ENCODE peak calls at places on chromosomes 6 and 20, in six cellular contexts. R is IMR-90, W is astrocyte, U is DND-41, F is neural progenitor cell, B is GM12878. I is an unnamed sample.

GRCh38 chr6:88823998-88824397 is 139.4 kb downstream of the RNGTT start:
- DNase-seq in R (peak), W (peak), U (no peak), F (no peak), B (no peak), I (peak)

GRCh38 chr6:112188906-112189305 is 65.5 kb downstream of the LAMA4 start:
- DNase-seq in R (peak), W (peak), U (no peak), F (no peak), B (no peak), I (no peak)

GRCh38 chr6:98641929-98642328 is 192.4 kb upstream of the POU3F2 start:
- DNase-seq in R (no peak), W (peak), U (no peak), F (peak), B (no peak), I (peak)

GRCh38 chr6:28160233-28160632 is 18.6 kb downstream of the ZKSCAN8 start:
- DNase-seq in R (no peak), W (no peak), U (no peak), F (no peak), B (no peak), I (no peak)

GRCh38 chr6:130900913-130901312 is 73.7 kb downstream of the SMLR1 start:
- DNase-seq in R (peak), W (peak), U (no peak), F (no peak), B (no peak), I (peak)

GRCh38 chr6:167501831-167502385 is 177.0 kb downstream of the TTLL2 start:
- DNase-seq in R (no peak), W (no peak), U (no peak), F (peak), B (no peak), I (no peak)

GRCh38 chr20:58870293-58871014 is 17.9 kb downstream of the GNAS start:
- DNase-seq in R (peak), W (no peak), U (peak), F (peak), B (no peak), I (peak)

GRCh38 chr6:23081701-23082100 is 512.3 kb downstream of the HDGFL1 start:
- DNase-seq in R (no peak), W (no peak), U (no peak), F (peak), B (no peak), I (no peak)

GRCh38 chr6:159151266-159151855 is 17.8 kb upstream of the FNDC1 start:
- DNase-seq in R (peak), W (no peak), U (peak), F (peak), B (no peak), I (peak)

GRCh38 chr6:135088818-135089809 is 34.5 kb upstream of the HBS1L start:
- DNase-seq in R (peak), W (peak), U (peak), F (peak), B (peak), I (peak)

DNA sequence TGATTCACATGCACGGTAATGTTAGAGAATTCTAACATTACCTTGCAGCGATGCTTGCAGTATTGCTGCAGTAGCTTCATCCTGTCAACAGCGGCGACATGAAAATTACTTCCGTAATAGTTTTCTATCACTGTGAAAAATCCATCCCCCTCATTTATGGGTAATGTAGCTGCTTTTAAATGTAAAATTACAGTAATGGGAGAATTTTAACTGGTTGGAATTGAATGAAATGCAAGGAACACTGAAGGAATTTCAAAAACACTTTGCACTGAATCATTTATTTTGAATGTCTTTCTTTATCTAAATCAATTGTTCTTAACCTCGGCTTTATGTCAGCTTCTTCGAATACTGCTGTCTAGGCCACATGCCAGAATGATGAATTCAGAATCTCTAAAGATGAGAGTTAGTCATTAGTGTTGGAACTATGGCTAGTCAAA is 102.4 kb upstream of the HIVEP1 start:
- DNase-seq in R (peak), W (peak), U (no peak), F (no peak), B (no peak), I (peak)
- H2AFZ ChIP-seq in R (no peak), W (no peak), U (no peak), F (no peak), B (no peak), I (no peak)

GRCh38 chr20:57435105-57435497 is 43.9 kb downstream of the RBM38 start:
- DNase-seq in R (no peak), W (no peak), U (no peak), F (no peak), B (no peak), I (no peak)

GRCh38 chr20:57432874-57433491 is 41.8 kb downstream of the RBM38 start:
- DNase-seq in R (no peak), W (no peak), U (peak), F (no peak), B (peak), I (peak)

GRCh38 chr20:57435498-57436222 is 44.5 kb downstream of the RBM38 start:
- DNase-seq in R (no peak), W (peak), U (peak), F (peak), B (no peak), I (peak)

GRCh38 chr20:57433658-57434389 is 42.6 kb downstream of the RBM38 start:
- DNase-seq in R (no peak), W (no peak), U (no peak), F (no peak), B (no peak), I (no peak)

GRCh38 chr20:57434390-57434700 is 43.1 kb downstream of the RBM38 start:
- DNase-seq in R (no peak), W (no peak), U (peak), F (peak), B (no peak), I (no peak)
- TF ChIP-seq CTCF in R (no peak), W (no peak), U (peak), F (peak), B (peak), I (peak)

GRCh38 chr6:34386316-34387137 is 5.9 kb downstream of the NUDT3 start:
- DNase-seq in R (peak), W (peak), U (no peak), F (no peak), B (no peak), I (peak)
- H3K4me3 ChIP-seq in R (no peak), W (no peak), U (no peak), F (no peak), B (no peak), I (no peak)

GRCh38 chr6:30100154-30100553 is 12.7 kb downstream of the TRIM31 start:
- DNase-seq in R (no peak), W (no peak), U (no peak), F (no peak), B (no peak), I (no peak)
- H2AFZ ChIP-seq in R (no peak), W (no peak), U (no peak), F (no peak), B (no peak), I (peak)

GRCh38 chr20:3778976-3779375 is 2.3 kb downstream of the SPEF1 start:
- DNase-seq in R (no peak), W (no peak), U (no peak), F (no peak), B (no peak), I (no peak)

GRCh38 chr20:3783516-3784225 is 2.4 kb upstream of the SPEF1 start:
- DNase-seq in R (no peak), W (no peak), U (no peak), F (no peak), B (no peak), I (no peak)

GRCh38 chr20:3783068-3783489 is 1.8 kb upstream of the SPEF1 start:
- DNase-seq in R (no peak), W (no peak), U (no peak), F (no peak), B (no peak), I (no peak)

GRCh38 chr20:3782597-3782996 is 1.3 kb upstream of the SPEF1 start:
- DNase-seq in R (no peak), W (no peak), U (no peak), F (no peak), B (no peak), I (no peak)

GRCh38 chr20:3781153-3781910 is at the start of gene SPEF1:
- DNase-seq in R (peak), W (peak), U (peak), F (peak), B (peak), I (peak)
- TF ChIP-seq CTCF in R (peak), W (peak), U (peak), F (peak), B (no peak), I (peak)

GRCh38 chr20:51380401-51381385 is 161.8 kb downstream of the NFATC2 start:
- DNase-seq in R (no peak), W (no peak), U (no peak), F (no peak), B (no peak), I (no peak)
- H3K4me3 ChIP-seq in R (no peak), W (no peak), U (no peak), F (no peak), B (no peak), I (no peak)

GRCh38 chr6:119848706-119849105 is 499.1 kb upstream of the MAN1A1 start:
- DNase-seq in R (no peak), W (no peak), U (no peak), F (no peak), B (no peak), I (no peak)

GRCh38 chr6:119842191-119842590 is 492.6 kb upstream of the MAN1A1 start:
- DNase-seq in R (no peak), W (no peak), U (no peak), F (no peak), B (no peak), I (no peak)

GRCh38 chr6:119844385-119844784 is 494.8 kb upstream of the MAN1A1 start:
- DNase-seq in R (no peak), W (no peak), U (no peak), F (no peak), B (no peak), I (no peak)

DNA sequence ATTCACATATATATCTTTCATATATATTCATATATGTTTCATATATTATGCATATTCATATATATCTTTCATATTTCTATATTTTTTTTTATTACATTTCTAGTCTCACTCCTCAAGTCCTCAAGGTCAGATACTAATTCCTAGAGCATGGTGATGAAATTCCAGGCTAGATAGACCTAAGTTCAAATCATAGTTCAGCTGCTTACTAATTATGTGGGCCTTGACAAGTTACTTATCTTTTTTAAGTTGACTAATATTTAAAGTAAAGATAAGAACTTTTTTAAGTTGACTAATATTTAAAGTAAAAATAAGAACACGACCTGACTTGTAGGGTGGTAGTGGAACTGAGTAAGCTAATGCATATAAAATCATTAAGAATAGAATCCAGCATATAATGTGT is 495.6 kb upstream of the MAN1A1 start:
- DNase-seq in R (no peak), W (no peak), U (no peak), F (no peak), B (no peak), I (no peak)
- H2AFZ ChIP-seq in R (no peak), W (no peak), U (no peak), F (no peak), B (no peak), I (no peak)

DNA sequence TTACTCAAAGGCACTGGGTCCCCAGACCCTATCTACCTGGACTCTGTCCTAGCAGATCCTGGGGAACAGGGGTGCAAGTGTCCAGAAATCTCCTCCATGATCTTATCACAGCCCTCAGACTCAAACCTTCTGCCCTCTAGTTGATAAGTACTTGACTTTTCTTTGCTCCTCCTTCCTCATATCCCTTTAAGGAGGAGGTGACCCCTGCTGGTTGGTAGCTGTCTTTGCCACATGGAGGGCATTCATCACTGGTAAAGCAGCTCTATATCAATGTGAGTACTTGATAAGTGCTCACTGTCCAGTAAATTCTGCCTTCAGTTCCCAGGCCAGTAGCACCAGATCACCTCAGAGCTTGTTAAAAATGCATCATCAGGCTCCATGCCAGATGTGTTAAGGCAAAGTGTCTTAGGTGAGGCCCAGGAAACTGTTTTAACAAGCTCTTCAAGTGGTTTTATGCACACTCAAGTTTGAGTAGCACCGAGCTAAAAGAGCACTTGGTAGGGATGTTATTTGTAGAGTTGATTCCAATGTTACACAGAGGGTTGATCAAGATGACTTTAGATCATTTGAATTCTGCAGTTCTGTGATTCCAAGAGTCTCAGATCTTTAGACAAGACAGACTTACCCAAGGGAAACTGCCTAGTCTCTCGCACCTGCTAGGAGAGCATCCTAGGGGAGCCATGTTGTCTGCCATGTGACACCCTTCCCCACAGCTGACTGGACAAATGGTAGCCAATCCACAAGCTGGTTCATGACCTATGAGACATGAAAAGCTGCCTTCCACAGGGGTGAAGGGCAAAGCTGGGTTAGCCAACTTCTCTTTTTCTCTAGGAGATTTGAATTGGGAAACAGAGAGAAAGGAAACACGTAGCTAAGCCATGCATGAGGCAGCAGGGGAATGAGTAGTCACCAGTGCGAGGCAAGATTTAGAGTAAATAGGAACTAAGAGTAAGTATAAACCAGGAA is 18.6 kb downstream of the TREML2 start:
- DNase-seq in R (peak), W (peak), U (peak), F (peak), B (no peak), I (peak)
- TF ChIP-seq CTCF in R (peak), W (peak), U (peak), F (peak), B (peak), I (peak)

DNA sequence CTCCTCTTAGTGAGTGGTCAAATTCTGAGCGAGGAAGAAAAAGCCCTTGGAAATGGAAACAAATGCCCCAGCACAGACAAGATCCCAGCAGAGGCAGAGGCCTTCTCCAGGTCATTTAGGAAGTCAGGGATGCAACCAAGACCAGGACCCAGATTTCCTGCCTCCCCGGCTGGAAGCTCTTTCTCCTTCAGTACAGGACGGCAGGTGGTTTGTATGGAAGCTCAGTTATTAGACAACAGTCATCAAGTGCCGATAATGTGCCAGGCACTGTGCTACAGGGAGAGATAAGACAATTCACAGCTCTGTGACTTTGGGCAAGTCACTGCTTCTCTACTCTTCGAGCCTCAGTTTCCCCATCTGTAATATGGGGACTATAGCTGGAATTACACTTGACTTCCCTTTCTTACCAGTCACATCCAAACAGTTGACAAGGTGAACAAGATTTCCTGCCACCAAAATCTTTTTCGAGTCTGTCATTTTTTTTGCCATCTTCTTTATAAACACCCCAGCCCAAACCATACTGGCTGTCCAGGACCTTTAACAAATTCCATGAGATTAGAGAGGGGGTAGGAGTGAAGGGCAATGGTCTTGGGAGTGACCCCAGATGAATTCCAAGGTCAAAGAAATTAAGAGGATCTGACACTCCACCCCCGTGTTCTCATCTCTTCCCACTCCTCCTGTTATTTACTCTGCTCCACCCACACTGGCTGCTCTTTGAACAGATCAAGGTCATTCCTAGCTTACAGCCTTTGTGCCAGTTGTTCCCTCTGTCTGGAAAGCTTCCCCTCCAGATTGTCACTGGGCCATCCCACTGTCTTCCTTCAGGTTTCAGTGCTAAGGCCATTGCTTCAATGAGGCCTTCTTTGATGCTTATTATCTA is 6.0 kb downstream of the MMP9 start:
- DNase-seq in R (no peak), W (no peak), U (no peak), F (no peak), B (no peak), I (no peak)
- H3K4me3 ChIP-seq in R (no peak), W (no peak), U (no peak), F (no peak), B (no peak), I (no peak)

I was measured in mammary epithelial cell.